ENCODE peak calls at places on chromosomes 2 and 18, in four cellular contexts. F is brain microvascular endothelial cell, A is transverse colon, J is esophagus squamous epithelium. Q is an unnamed sample.

GRCh38 chr18:36296591-36297418 is 708 bp upstream of the FHOD3 start:
- DNase-seq in J (no peak), A (peak; percentile 36), F (peak; percentile 64), Q (peak; percentile 63)

GRCh38 chr2:241218131-241219029 is 29.9 kb downstream of the ANO7 start:
- DNase-seq in F (no peak), J (no peak), A (peak; percentile 51), Q (peak; percentile 58)

GRCh38 chr18:13462686-13463085 is 244.1 kb downstream of the LDLRAD4 start:
- DNase-seq in F (no peak), A (no peak), J (no peak), Q (no peak)

GRCh38 chr2:100891911-100892642 is 72.1 kb downstream of the NPAS2 start:
- DNase-seq in A (no peak), J (no peak), F (peak; percentile 65), Q (no peak)

GRCh38 chr2:45033331-45033730 is 24.1 kb upstream of the SIX2 start:
- DNase-seq in F (no peak), J (no peak), A (no peak), Q (no peak)

GRCh38 chr2:49490710-49491109 is 336.4 kb upstream of the FSHR start:
- DNase-seq in J (no peak), A (peak; percentile 50), F (no peak), Q (peak; percentile 6)

GRCh38 chr18:62784966-62785413 is 69.6 kb downstream of the PHLPP1 start:
- DNase-seq in J (no peak), A (no peak), F (peak; percentile 70), Q (peak; percentile 53)

GRCh38 chr2:112722816-112723555 is 2.2 kb downstream of the NT5DC4 start:
- DNase-seq in J (no peak), F (no peak), A (no peak), Q (no peak)

GRCh38 chr18:58402247-58402646 is 226.6 kb downstream of the ALPK2 start:
- DNase-seq in A (no peak), F (peak; percentile 51), J (no peak), Q (no peak)

GRCh38 chr2:200765139-200765951 is 46.4 kb upstream of the BZW1 start:
- DNase-seq in A (no peak), F (peak; percentile 96), J (no peak), Q (peak; percentile 82)

GRCh38 chr2:217928324-217929293 is 74.2 kb downstream of the TNS1 start:
- DNase-seq in A (no peak), J (no peak), F (no peak), Q (no peak)

GRCh38 chr18:22006458-22006857 is 162.9 kb upstream of the GATA6 start:
- DNase-seq in F (no peak), J (no peak), A (no peak), Q (no peak)

GRCh38 chr2:141384676-141385075 is 746.1 kb downstream of the LRP1B start:
- DNase-seq in J (no peak), F (peak; percentile 7), A (no peak), Q (no peak)

GRCh38 chr2:66433945-66434678 is 813 bp upstream of the MEIS1 start:
- DNase-seq in J (no peak), F (peak; percentile 38), A (peak; percentile 53), Q (peak; percentile 72)

GRCh38 chr2:178915423-178915822 is 108.2 kb upstream of the TTN start:
- DNase-seq in F (no peak), J (no peak), A (no peak), Q (no peak)

GRCh38 chr2:51158236-51158635 is 126.3 kb upstream of the NRXN1 start:
- DNase-seq in F (no peak), J (no peak), A (no peak), Q (no peak)

GRCh38 chr2:187942876-187943275 is 348.8 kb upstream of the GULP1 start:
- DNase-seq in J (no peak), F (no peak), A (no peak), Q (no peak)

GRCh38 chr2:119011162-119011909 is 69.3 kb downstream of the MARCO start:
- DNase-seq in A (peak; percentile 39), F (peak; percentile 12), J (no peak), Q (peak; percentile 53)

GRCh38 chr2:46074501-46074900 is 222.7 kb upstream of the EPAS1 start:
- DNase-seq in J (no peak), A (no peak), F (no peak), Q (no peak)

GRCh38 chr2:99989905-99990304 is 152.5 kb downstream of the AFF3 start:
- DNase-seq in A (no peak), J (no peak), F (no peak), Q (no peak)

GRCh38 chr2:165113414-165113813 is 90.4 kb downstream of the SCN3A start:
- DNase-seq in J (no peak), F (peak; percentile 45), A (no peak), Q (no peak)

GRCh38 chr18:9495465-9495864 is 20.2 kb downstream of the RALBP1 start:
- DNase-seq in A (no peak), J (no peak), F (no peak), Q (no peak)

GRCh38 chr2:207236156-207236935 is 70.6 kb upstream of the KLF7 start:
- DNase-seq in A (no peak), J (no peak), F (no peak), Q (no peak)

GRCh38 chr2:223936862-223937326 is 8.2 kb downstream of the WDFY1 start:
- DNase-seq in A (no peak), F (no peak), J (no peak), Q (no peak)

GRCh38 chr2:25504266-25504665 is 162.5 kb upstream of the DNMT3A start:
- DNase-seq in J (no peak), F (no peak), A (no peak), Q (no peak)

DNA sequence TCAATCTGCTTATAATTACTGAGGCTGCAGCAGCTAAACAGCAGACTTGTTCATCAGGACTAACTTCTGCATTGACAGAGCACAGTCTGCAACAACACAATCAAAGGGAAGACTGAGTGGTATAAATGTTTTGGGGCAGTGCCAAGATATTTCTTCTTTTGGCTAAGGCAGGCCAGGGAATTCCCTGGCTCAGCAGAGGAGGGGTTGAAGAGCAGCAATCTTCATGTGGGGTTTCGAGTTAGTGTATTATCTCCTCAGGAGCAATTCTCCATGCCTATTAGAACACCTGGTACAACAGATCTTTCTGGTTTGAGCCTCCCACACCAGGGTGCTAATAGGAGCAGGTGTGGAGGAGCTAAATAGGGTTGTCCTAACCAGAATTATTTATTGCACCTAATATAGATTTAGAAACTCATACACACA is 103.0 kb upstream of the STK17B start:
- DNase-seq in A (peak; percentile 36), F (peak; percentile 63), J (no peak), Q (no peak)
- H3K4me3 ChIP-seq in A (no peak overlapping the region), F (no peak overlapping the region), J (no peak overlapping the region), Q (no peak overlapping the region)

GRCh38 chr2:85769987-85770362 is 16.2 kb downstream of the ATOH8 start:
- DNase-seq in F (no peak), A (no peak), J (no peak), Q (no peak)
- H3K27me3 ChIP-seq in F (no peaks in the 10 kb centered on the region), A (no peaks in the 10 kb centered on the region), J (peaks cover 73% of the 10 kb centered on the region), Q (no peaks in the 10 kb centered on the region)

GRCh38 chr2:1863386-1863785 is 119.1 kb upstream of the PXDN start:
- DNase-seq in A (no peak), F (no peak), J (no peak), Q (no peak)
- H3K4me3 ChIP-seq in A (no peak overlapping the region), F (no peak overlapping the region), J (no peak overlapping the region), Q (no peak overlapping the region)

DNA sequence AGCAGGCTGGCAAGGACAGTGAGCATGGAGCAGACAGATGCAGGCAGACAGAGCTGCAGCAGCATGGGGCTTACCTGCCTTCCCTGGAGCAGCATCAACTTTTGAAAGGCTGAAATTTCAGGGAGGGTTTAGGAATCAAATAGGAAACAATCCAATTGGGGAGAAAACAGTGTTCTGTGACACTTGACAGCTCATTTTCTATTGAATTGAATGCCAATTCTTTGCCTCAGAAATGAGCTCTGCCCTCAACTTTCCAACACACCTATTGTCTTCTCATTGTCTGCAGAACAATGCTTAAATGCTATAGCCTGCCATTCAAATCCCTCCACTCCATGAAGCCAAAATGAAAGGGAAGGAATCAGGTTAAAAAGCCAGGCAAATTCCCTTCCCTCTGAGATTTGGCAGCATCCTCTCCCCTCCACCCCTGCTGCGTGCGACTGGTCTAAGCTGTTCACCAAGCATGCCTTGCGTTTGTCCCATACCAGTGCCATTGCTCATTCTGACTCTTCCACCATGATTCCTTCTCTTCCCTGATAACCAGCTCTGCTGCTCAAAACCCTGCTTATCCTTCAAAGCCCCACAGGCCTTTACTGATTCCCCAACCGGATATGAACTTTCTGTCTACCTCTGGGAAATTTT is 32.3 kb upstream of the TMEM131 start:
- DNase-seq in J (no peak), A (no peak), F (peak; percentile 89), Q (peak; percentile 6)
- H3K27me3 ChIP-seq in J (no peaks in the 10 kb centered on the region), A (no peaks in the 10 kb centered on the region), F (no peaks in the 10 kb centered on the region), Q (no peaks in the 10 kb centered on the region)